ENCODE peak calls at places on chromosome X, in four cellular contexts. Q is H9, E is H1, L is mesendoderm. V is an unnamed sample.

GRCh38 chrX:78388663-78389062 is 61.3 kb upstream of the CYSLTR1 start:
- DNase-seq in Q (no peak), E (no peak), L (peak), V (no peak)

GRCh38 chrX:69616520-69617203 is 749 bp downstream of the EDA start:
- DNase-seq in Q (peak), E (no peak), L (peak), V (no peak)

GRCh38 chrX:43961699-43962098 is 11.5 kb downstream of the NDP start:
- DNase-seq in Q (no peak), E (no peak), L (no peak), V (no peak)

GRCh38 chrX:29553542-29553941 is 661.8 kb upstream of the MAGEB2 start:
- DNase-seq in Q (no peak), E (no peak), L (no peak), V (no peak)

GRCh38 chrX:29826651-29827206 is 388.6 kb upstream of the MAGEB2 start:
- DNase-seq in Q (no peak), E (no peak), L (no peak), V (peak)

GRCh38 chrX:1673337-1673736 is 58.5 kb downstream of the ASMT start:
- DNase-seq in Q (peak), E (no peak), L (peak), V (no peak)

GRCh38 chrX:30733852-30734660 is 80.8 kb downstream of the GK start:
- DNase-seq in Q (no peak), E (no peak), L (no peak), V (no peak)

GRCh38 chrX:110026099-110026844 is 23.4 kb downstream of the TMEM164 start:
- DNase-seq in Q (no peak), E (no peak), L (no peak), V (no peak)

GRCh38 chrX:11064851-11065600 is 46.1 kb upstream of the HCCS start:
- DNase-seq in Q (no peak), E (no peak), L (peak), V (peak)

DNA sequence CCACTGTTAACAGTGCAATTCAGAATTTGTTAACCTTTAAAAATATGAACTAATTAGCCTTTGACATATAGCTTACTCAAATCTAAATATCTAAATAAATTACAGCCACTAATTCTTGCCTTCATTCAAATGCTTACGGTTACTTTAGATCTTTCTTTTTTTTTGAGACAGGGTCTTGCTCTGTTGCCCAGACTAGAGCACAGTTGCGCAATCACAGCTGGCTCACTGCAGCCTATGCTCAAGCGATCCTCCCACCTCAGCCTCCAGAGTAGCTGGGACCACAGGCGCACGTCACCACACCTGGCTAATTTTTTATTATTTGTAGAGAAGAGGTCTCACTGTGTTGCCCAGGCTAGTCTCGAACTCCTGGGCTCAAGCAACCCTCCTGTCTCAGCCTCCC is 31.0 kb downstream of the CLDN2 start:
- DNase-seq in Q (no peak), E (no peak), L (no peak), V (no peak)
- H4K5ac ChIP-seq in Q (no peak), E (no peak), L (no peak), V (no peak)

GRCh38 chrX:91311969-91312368 is 122.7 kb upstream of the PABPC5 start:
- DNase-seq in Q (no peak), E (no peak), L (no peak), V (no peak)
- H4K5ac ChIP-seq in Q (no peak), E (no peak), L (no peak), V (no peak)

DNA sequence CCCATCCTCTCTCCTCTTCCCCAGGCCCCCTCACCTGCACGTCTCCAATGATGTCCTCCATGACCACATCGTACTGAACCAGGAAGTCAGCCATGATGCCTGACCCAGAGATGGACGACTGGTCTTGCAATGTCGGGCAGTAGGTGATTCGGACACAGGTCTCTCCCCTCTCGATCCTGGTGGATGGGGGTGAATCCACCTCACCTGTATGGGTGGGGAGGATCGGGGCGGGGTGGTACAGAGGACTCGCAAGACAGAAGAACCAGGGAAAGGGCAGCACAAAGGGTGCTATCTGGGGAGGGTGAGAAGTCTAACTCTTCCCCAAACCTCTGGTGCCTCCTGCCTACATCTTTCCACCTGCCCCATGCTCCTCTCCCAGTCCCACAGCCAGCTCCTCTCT is 9.6 kb downstream of the ITIH6 start:
- DNase-seq in Q (no peak), E (no peak), L (no peak), V (no peak)
- H4K5ac ChIP-seq in Q (no peak), E (no peak), L (no peak), V (no peak)

DNA sequence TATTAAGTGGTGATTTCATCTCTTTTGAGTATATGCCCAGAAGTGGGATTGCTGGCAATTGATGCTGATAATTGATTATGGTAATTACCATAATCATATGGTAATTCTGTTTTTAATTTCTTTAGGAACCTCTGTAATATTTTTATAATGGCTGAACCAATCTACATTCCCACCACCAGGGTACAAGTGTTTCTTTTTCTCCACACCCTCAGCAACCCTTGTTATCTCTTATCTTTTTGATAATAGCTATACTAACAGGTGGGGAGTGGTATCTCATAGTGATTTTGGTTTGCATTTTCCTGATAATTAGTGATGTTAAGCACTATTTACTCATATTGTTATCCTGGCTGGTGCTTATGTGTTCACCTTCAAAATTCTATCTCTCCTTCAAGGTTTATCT is 212.6 kb downstream of the FMR1NB start:
- DNase-seq in Q (no peak), E (no peak), L (peak), V (no peak)
- H4K5ac ChIP-seq in Q (no peak), E (no peak), L (no peak), V (no peak)

GRCh38 chrX:3549442-3549875 is 164.0 kb downstream of the PRKX start:
- DNase-seq in Q (no peak), E (no peak), L (no peak), V (peak)

GRCh38 chrX:3550160-3550765 is 163.2 kb downstream of the PRKX start:
- DNase-seq in Q (no peak), E (no peak), L (peak), V (no peak)

GRCh38 chrX:3550871-3551270 is 162.6 kb downstream of the PRKX start:
- DNase-seq in Q (no peak), E (no peak), L (no peak), V (no peak)

GRCh38 chrX:3545901-3546300 is 167.5 kb downstream of the PRKX start:
- DNase-seq in Q (no peak), E (no peak), L (no peak), V (no peak)

DNA sequence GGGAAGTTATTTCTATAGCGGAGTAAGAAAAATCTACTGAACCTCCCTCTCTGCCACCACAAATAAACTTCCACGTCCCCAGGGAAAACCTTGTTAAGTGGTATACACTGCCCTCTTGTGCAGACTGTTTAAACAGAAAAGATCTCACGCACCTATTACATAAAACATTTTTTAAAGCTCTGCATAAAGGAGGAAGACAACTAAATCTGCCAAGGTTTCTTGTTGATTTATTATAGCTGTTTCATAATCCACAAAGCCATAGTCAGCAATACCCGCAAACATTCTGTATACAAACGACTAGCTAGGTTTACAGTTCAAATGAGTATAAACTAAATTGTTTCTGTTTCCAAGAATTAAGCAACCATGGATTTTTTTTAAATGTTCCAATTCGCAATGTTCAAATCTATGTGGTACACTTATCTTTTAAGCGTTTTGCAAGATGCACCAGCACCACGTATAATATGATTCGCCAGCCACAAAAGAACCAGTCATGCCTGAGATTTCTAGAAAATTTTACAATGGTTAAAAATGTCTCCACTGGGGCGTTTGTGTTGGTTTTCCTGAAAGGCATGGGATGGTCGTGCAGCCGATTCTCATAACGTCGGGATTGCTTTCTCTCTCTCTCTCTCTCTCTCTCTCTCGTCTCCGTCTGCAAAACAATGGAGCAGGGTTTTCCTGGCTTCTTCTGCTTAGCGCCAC is 164.6 kb downstream of the PRKX start:
- DNase-seq in Q (no peak), E (no peak), L (peak), V (peak)
- H4K5ac ChIP-seq in Q (no peak), E (no peak), L (no peak), V (peak)

GRCh38 chrX:57267308-57267707 is 19.2 kb upstream of the FAAH2 start:
- DNase-seq in Q (no peak), E (no peak), L (no peak), V (no peak)
- H4K5ac ChIP-seq in Q (no peak), E (no peak), L (no peak), V (no peak)

DNA sequence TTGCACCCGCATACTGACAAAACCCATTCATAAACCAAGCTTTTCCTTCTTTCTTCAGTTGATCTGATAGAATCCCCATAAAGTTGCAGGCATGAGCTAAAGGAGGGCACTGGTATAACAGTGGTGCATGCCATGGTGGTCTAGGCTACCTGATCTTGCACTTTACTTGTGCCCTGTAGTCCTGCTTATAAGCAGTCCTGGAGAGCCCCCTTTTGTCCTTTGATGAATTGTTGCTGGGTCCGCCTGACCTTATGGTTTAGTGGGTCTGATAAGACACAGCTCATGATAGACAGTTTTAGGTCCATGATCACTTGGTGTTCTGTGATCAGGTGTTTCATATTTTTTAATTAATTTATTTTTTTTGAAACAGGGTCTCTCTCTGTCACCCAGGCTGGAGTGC is 19.7 kb downstream of the CCDC160 start:
- DNase-seq in Q (no peak), E (no peak), L (no peak), V (no peak)
- H4K5ac ChIP-seq in Q (no peak), E (no peak), L (no peak), V (no peak)

DNA sequence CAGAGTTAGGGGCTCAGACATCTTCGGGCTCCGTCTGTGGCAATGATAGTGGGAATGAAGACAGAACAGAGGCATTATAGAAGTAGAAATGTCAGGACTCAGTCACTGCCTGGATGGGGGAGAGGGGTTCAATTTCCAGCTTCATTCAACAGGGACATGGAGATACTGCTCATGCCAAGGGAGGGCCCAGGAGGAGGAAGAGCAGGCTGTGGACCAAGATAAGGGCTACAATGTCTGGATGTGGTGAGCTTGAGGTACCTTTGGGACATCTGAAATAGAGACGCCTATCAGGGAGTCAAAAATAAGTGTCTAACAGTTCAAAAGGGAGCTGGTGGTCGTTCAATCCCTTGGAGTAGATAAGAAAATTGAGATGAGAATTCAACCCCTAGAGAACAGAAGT is 34.5 kb downstream of the ELF4 start:
- DNase-seq in Q (no peak), E (no peak), L (no peak), V (no peak)
- H4K5ac ChIP-seq in Q (no peak), E (no peak), L (no peak), V (no peak)

GRCh38 chrX:15500497-15500966 is at the start of gene BMX:
- DNase-seq in Q (no peak), E (no peak), L (no peak), V (no peak)
- H4K5ac ChIP-seq in Q (no peak), E (no peak), L (no peak), V (no peak)